ENCODE peak calls at places on chromosomes 11 and 22, in seven cellular contexts. L is Calu3; A is myocyte; F is BJ; J is neural crest cell; X is psoas muscle; E is activated CD4-positive, CD25-positive, alpha-beta regulatory T cell. D is an unnamed sample.

GRCh38 chr11:23772081-23772480 is 724.8 kb upstream of the LUZP2 start:
- DNase-seq in F (no peak), J (no peak), A (no peak), L (no peak), E (no peak), X (no peak), D (no peak)

GRCh38 chr11:125192717-125193116 is 28.2 kb downstream of the PKNOX2 start:
- DNase-seq in A (no peak), L (no peak), E (no peak), J (no peak), F (no peak), X (no peak), D (no peak)

GRCh38 chr11:3126207-3126865 is 38.8 kb downstream of the OSBPL5 start:
- DNase-seq in X (peak), E (no peak), A (no peak), F (no peak), J (no peak), L (no peak), D (peak)

GRCh38 chr11:8219257-8220021 is 44.2 kb downstream of the LMO1 start:
- DNase-seq in J (no peak), L (peak), F (no peak), X (no peak), A (peak), E (no peak), D (peak)

GRCh38 chr11:116312560-116313340 is 460.0 kb downstream of the BUD13 start:
- DNase-seq in F (no peak), L (peak), A (peak), E (no peak), X (peak), J (no peak), D (peak)

GRCh38 chr11:118916842-118917388 is 8.8 kb downstream of the BCL9L start:
- DNase-seq in F (peak), L (no peak), X (peak), J (no peak), E (no peak), A (no peak), D (peak)

GRCh38 chr22:38103641-38104040 is 6.8 kb downstream of the BAIAP2L2 start:
- DNase-seq in L (no peak), E (no peak), J (no peak), F (no peak), A (no peak), X (no peak), D (no peak)

GRCh38 chr22:29787371-29787980 is 20.3 kb downstream of the UQCR10 start:
- DNase-seq in A (no peak), L (peak), J (no peak), E (no peak), F (no peak), X (no peak), D (no peak)

GRCh38 chr11:76648929-76649328 is 21.6 kb downstream of the LRRC32 start:
- DNase-seq in L (no peak), J (no peak), E (no peak), F (no peak), X (no peak), A (no peak), D (no peak)

GRCh38 chr11:2741006-2741376 is 41.2 kb upstream of the KCNQ1OT1 start:
- DNase-seq in E (no peak), A (no peak), F (no peak), J (no peak), X (peak), L (no peak), D (no peak)

GRCh38 chr11:43517518-43517917 is 158.8 kb downstream of the TTC17 start:
- DNase-seq in E (no peak), F (no peak), L (no peak), X (no peak), A (peak), J (no peak), D (no peak)

GRCh38 chr11:106398396-106399074 is 321.1 kb downstream of the AASDHPPT start:
- DNase-seq in F (peak), E (no peak), J (no peak), L (no peak), X (no peak), A (no peak), D (no peak)

GRCh38 chr22:33455036-33455435 is 396.9 kb upstream of the SYN3 start:
- DNase-seq in A (no peak), J (no peak), X (no peak), F (no peak), L (no peak), E (no peak), D (no peak)

GRCh38 chr22:17796695-17797094 is 22.4 kb upstream of the BID start:
- DNase-seq in A (no peak), E (no peak), X (no peak), F (no peak), J (no peak), L (no peak), D (no peak)